ENCODE peak calls at places on chromosomes 13 and 19, in five cellular contexts. One of them, this sample, is unnamed.

GRCh38 chr19:40542197-40542859 is 34.3 kb upstream of the SHKBP1 start:
- DNase-seq in H1: no peak
- DNase-seq in GM12878: no peak
- DNase-seq in NT2/D1: no peak
- DNase-seq in HepG2: no peak
- DNase-seq in this sample: no peak

GRCh38 chr13:47114030-47114429 is 217.2 kb upstream of the HTR2A start:
- DNase-seq in H1: no peak
- DNase-seq in GM12878: no peak
- DNase-seq in NT2/D1: no peak
- DNase-seq in HepG2: no peak
- DNase-seq in this sample: no peak

GRCh38 chr13:33649212-33649917 is 168.6 kb upstream of the RFC3 start:
- DNase-seq in H1: no peak
- DNase-seq in GM12878: no peak
- DNase-seq in NT2/D1: no peak
- DNase-seq in HepG2: peak
- DNase-seq in this sample: no peak

GRCh38 chr19:15108145-15108844 is 1.1 kb downstream of the SYDE1 start:
- DNase-seq in H1: no peak
- DNase-seq in GM12878: no peak
- DNase-seq in NT2/D1: no peak
- DNase-seq in HepG2: no peak
- DNase-seq in this sample: no peak

GRCh38 chr19:31535691-31536460 is 186.6 kb upstream of the TSHZ3 start:
- DNase-seq in H1: peak
- DNase-seq in GM12878: no peak
- DNase-seq in NT2/D1: no peak
- DNase-seq in HepG2: no peak
- DNase-seq in this sample: no peak

GRCh38 chr13:55577847-55578210 is 1562.9 kb upstream of the PRR20A start:
- DNase-seq in H1: no peak
- DNase-seq in GM12878: no peak
- DNase-seq in NT2/D1: no peak
- DNase-seq in HepG2: no peak
- DNase-seq in this sample: no peak

GRCh38 chr19:56217039-56217949 is 15.2 kb downstream of the ZSCAN5C start:
- DNase-seq in H1: peak
- DNase-seq in GM12878: no peak
- DNase-seq in NT2/D1: no peak
- DNase-seq in HepG2: no peak
- DNase-seq in this sample: no peak

GRCh38 chr13:98749501-98749900 is 3.0 kb downstream of the SLC15A1 start:
- DNase-seq in H1: no peak
- DNase-seq in GM12878: no peak
- DNase-seq in NT2/D1: no peak
- DNase-seq in HepG2: no peak
- DNase-seq in this sample: no peak

GRCh38 chr13:83532809-83533208 is 349.5 kb downstream of the SLITRK1 start:
- DNase-seq in H1: no peak
- DNase-seq in GM12878: no peak
- DNase-seq in NT2/D1: no peak
- DNase-seq in HepG2: no peak
- DNase-seq in this sample: no peak

GRCh38 chr13:97341135-97341534 is 92.8 kb upstream of the RAP2A start:
- DNase-seq in H1: no peak
- DNase-seq in GM12878: no peak
- DNase-seq in NT2/D1: no peak
- DNase-seq in HepG2: no peak
- DNase-seq in this sample: no peak

GRCh38 chr13:112252744-112253590 is 123.2 kb upstream of the SPACA7 start:
- DNase-seq in H1: peak
- DNase-seq in GM12878: no peak
- DNase-seq in NT2/D1: no peak
- DNase-seq in HepG2: no peak
- DNase-seq in this sample: no peak

GRCh38 chr19:7917292-7918061 is 2.7 kb upstream of the SNAPC2 start:
- DNase-seq in H1: peak
- DNase-seq in GM12878: no peak
- DNase-seq in NT2/D1: no peak
- DNase-seq in HepG2: no peak
- DNase-seq in this sample: no peak

GRCh38 chr13:45674908-45675307 is 27.2 kb upstream of the CBY2 start:
- DNase-seq in H1: no peak
- DNase-seq in GM12878: no peak
- DNase-seq in NT2/D1: peak
- DNase-seq in HepG2: no peak
- DNase-seq in this sample: no peak

GRCh38 chr13:49690133-49690989 is 925 bp downstream of the EBPL start:
- DNase-seq in H1: no peak
- DNase-seq in GM12878: no peak
- DNase-seq in NT2/D1: no peak
- DNase-seq in HepG2: peak
- DNase-seq in this sample: peak

GRCh38 chr19:13797870-13798269 is 2.6 kb downstream of the ZSWIM4 start:
- DNase-seq in H1: no peak
- DNase-seq in GM12878: no peak
- DNase-seq in NT2/D1: no peak
- DNase-seq in HepG2: no peak
- DNase-seq in this sample: no peak

GRCh38 chr13:51849145-51850101 is 4.4 kb upstream of the TMEM272 start:
- DNase-seq in H1: peak
- DNase-seq in GM12878: no peak
- DNase-seq in NT2/D1: peak
- DNase-seq in HepG2: peak
- DNase-seq in this sample: peak

GRCh38 chr13:84616864-84617263 is 734.6 kb upstream of the SLITRK1 start:
- DNase-seq in H1: no peak
- DNase-seq in GM12878: no peak
- DNase-seq in NT2/D1: no peak
- DNase-seq in HepG2: no peak
- DNase-seq in this sample: no peak

GRCh38 chr13:80469105-80469840 is 128.3 kb upstream of the SPRY2 start:
- DNase-seq in H1: no peak
- DNase-seq in GM12878: no peak
- DNase-seq in NT2/D1: no peak
- DNase-seq in HepG2: no peak
- DNase-seq in this sample: no peak

GRCh38 chr19:50464348-50464747 is 12.0 kb upstream of the EMC10 start:
- DNase-seq in H1: no peak
- DNase-seq in GM12878: no peak
- DNase-seq in NT2/D1: no peak
- DNase-seq in HepG2: no peak
- DNase-seq in this sample: no peak

GRCh38 chr13:40376867-40377266 is 289.6 kb downstream of the FOXO1 start:
- DNase-seq in H1: peak
- DNase-seq in GM12878: no peak
- DNase-seq in NT2/D1: no peak
- DNase-seq in HepG2: no peak
- DNase-seq in this sample: no peak

GRCh38 chr13:40376296-40376849 is 290.1 kb downstream of the FOXO1 start:
- DNase-seq in H1: peak
- DNase-seq in GM12878: no peak
- DNase-seq in NT2/D1: no peak
- DNase-seq in HepG2: no peak
- DNase-seq in this sample: no peak

GRCh38 chr13:40377783-40378182 is 288.7 kb downstream of the FOXO1 start:
- DNase-seq in H1: no peak
- DNase-seq in GM12878: no peak
- DNase-seq in NT2/D1: no peak
- DNase-seq in HepG2: no peak
- DNase-seq in this sample: no peak

GRCh38 chr13:40379794-40380608 is 286.4 kb downstream of the FOXO1 start:
- DNase-seq in H1: peak
- DNase-seq in GM12878: no peak
- DNase-seq in NT2/D1: no peak
- DNase-seq in HepG2: no peak
- DNase-seq in this sample: no peak

DNA sequence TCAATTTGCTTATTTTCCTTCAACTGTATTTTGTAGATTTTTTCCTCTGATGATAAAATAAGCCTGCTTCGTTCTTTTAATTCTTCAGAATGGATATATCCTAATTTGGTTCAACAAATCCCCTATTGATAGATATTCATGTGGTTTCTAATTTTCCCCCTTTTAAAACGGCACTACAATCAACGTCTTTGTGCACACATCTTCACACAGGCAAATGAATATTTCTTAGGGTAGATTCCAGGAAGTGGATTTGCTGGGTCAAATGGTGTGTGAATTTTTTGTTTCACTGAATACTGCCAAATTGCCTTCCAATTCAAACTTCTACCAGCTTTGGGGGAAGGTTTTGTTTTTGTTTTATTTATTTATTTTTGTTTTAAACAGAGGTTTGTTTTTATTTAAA is 287.3 kb downstream of the FOXO1 start:
- DNase-seq in H1: no peak
- DNase-seq in GM12878: no peak
- DNase-seq in NT2/D1: no peak
- DNase-seq in HepG2: no peak
- DNase-seq in this sample: no peak
- TF ChIP-seq SUZ12 in H1: no peak
- TF ChIP-seq SUZ12 in GM12878: no peak
- TF ChIP-seq SUZ12 in NT2/D1: no peak
- TF ChIP-seq SUZ12 in HepG2: no peak
- TF ChIP-seq SUZ12 in this sample: no peak

DNA sequence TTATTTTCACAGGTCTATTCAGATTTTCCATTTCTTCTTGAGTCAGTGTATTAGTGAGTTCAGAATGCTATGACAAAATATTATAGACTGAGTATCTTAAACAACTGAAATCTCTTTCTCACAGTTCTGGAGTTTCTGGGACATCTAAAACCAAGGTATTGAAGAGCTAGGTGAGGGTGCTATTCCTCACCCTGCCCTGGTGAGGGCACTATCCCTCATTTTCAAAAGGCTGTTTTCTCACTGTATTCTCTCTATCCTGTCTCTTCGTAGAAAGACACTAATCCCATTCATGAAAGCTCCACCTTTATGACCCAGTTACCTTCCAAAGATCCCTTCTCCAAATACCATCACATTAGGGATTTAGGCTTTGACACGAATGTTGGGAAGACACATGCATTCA is 1617.1 kb downstream of the PCDH9 start:
- DNase-seq in H1: peak
- DNase-seq in GM12878: no peak
- DNase-seq in NT2/D1: peak
- DNase-seq in HepG2: peak
- DNase-seq in this sample: peak
- TF ChIP-seq SUZ12 in H1: no peak
- TF ChIP-seq SUZ12 in GM12878: no peak
- TF ChIP-seq SUZ12 in NT2/D1: no peak
- TF ChIP-seq SUZ12 in HepG2: no peak
- TF ChIP-seq SUZ12 in this sample: no peak

GRCh38 chr13:35160921-35161320 is 218.9 kb downstream of the NBEA start:
- DNase-seq in H1: no peak
- DNase-seq in GM12878: no peak
- DNase-seq in NT2/D1: no peak
- DNase-seq in HepG2: no peak
- DNase-seq in this sample: no peak

GRCh38 chr13:35162420-35162819 is 220.3 kb downstream of the NBEA start:
- DNase-seq in H1: no peak
- DNase-seq in GM12878: no peak
- DNase-seq in NT2/D1: no peak
- DNase-seq in HepG2: no peak
- DNase-seq in this sample: no peak

GRCh38 chr13:35159041-35159440 is 217.0 kb downstream of the NBEA start:
- DNase-seq in H1: no peak
- DNase-seq in GM12878: no peak
- DNase-seq in NT2/D1: no peak
- DNase-seq in HepG2: no peak
- DNase-seq in this sample: no peak

DNA sequence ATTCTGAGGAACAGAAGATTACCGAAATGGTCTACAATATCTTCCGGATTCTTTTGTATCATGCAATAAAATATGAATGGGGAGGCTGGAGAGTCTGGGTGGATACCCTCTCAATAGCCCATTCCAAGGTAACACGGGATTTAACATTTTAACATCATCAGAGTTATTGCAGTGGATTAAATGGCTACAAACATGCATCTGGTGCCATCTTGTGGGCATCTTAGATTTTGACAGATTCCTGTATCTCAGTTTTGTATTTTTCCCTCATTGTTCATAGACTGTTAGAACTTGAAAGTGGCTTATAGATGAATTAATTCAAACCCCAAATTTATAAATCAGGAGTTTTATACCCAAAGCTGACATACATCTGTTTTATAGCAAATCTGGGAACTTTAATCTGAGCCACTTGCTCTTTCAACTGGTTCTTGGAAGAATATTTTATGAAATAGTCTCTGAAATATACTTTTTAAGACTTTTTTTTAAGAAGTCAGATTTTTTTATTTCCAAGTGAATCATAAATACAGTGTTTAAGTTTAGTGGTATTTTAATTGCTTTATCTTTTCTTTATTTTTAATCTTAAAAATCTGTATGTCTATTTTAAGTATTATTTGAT is 215.2 kb downstream of the NBEA start:
- DNase-seq in H1: no peak
- DNase-seq in GM12878: peak
- DNase-seq in NT2/D1: no peak
- DNase-seq in HepG2: peak
- DNase-seq in this sample: peak
- TF ChIP-seq SUZ12 in H1: no peak
- TF ChIP-seq SUZ12 in GM12878: no peak
- TF ChIP-seq SUZ12 in NT2/D1: no peak
- TF ChIP-seq SUZ12 in HepG2: no peak
- TF ChIP-seq SUZ12 in this sample: no peak

GRCh38 chr19:43306097-43306496 is 36.8 kb upstream of the PSG9 start:
- DNase-seq in H1: no peak
- DNase-seq in GM12878: no peak
- DNase-seq in NT2/D1: no peak
- DNase-seq in HepG2: no peak
- DNase-seq in this sample: no peak

GRCh38 chr19:43300876-43301765 is 31.8 kb upstream of the PSG9 start:
- DNase-seq in H1: no peak
- DNase-seq in GM12878: no peak
- DNase-seq in NT2/D1: no peak
- DNase-seq in HepG2: no peak
- DNase-seq in this sample: no peak

GRCh38 chr19:43305642-43306041 is 36.3 kb upstream of the PSG9 start:
- DNase-seq in H1: no peak
- DNase-seq in GM12878: no peak
- DNase-seq in NT2/D1: no peak
- DNase-seq in HepG2: peak
- DNase-seq in this sample: peak

GRCh38 chr19:43300206-43300605 is 30.9 kb upstream of the PSG9 start:
- DNase-seq in H1: no peak
- DNase-seq in GM12878: no peak
- DNase-seq in NT2/D1: no peak
- DNase-seq in HepG2: no peak
- DNase-seq in this sample: no peak
- TF ChIP-seq SUZ12 in H1: no peak
- TF ChIP-seq SUZ12 in GM12878: no peak
- TF ChIP-seq SUZ12 in NT2/D1: no peak
- TF ChIP-seq SUZ12 in HepG2: no peak
- TF ChIP-seq SUZ12 in this sample: no peak

DNA sequence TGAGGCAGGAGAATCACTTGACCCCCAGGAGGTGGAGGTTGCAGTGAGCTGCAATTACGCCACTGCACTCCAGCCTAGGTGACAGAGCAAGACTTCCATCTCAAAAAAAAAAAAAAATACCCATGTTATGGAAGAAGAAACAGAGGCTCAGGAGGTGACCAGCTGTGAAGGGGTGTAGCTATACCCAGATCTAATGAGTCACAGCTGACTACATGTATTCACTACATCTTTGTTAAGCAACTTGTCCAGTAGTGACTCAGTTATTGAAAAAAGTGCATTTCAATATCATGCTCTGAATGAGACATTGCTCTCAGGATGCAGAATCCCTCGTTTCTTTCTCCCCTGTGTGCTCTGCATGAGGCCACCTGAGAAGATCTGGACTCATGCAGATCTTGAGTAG is 16.1 kb upstream of the SPART start:
- DNase-seq in H1: no peak
- DNase-seq in GM12878: no peak
- DNase-seq in NT2/D1: no peak
- DNase-seq in HepG2: no peak
- DNase-seq in this sample: no peak
- TF ChIP-seq SUZ12 in H1: no peak
- TF ChIP-seq SUZ12 in GM12878: no peak
- TF ChIP-seq SUZ12 in NT2/D1: no peak
- TF ChIP-seq SUZ12 in HepG2: no peak
- TF ChIP-seq SUZ12 in this sample: no peak

This sample was measured in HEK293T.